ENCODE peak calls at places on chromosome 1, in five cellular contexts. One of them, this sample, is unnamed.

GRCh38 chr1:116693759-116694482 is 26.4 kb upstream of the IGSF3 start:
- DNase-seq in T-helper 2 cell: no peak
- DNase-seq in DMS79 treated with DMSO at 0.1 percent for 48 hours: no peak
- DNase-seq in HTR-8/SVneo: no peak
- DNase-seq in NCI-H2029: no peak
- DNase-seq in this sample: no peak

GRCh38 chr1:248807067-248807737 is 18.5 kb downstream of the SH3BP5L start:
- DNase-seq in T-helper 2 cell: peak
- DNase-seq in DMS79 treated with DMSO at 0.1 percent for 48 hours: no peak
- DNase-seq in HTR-8/SVneo: no peak
- DNase-seq in NCI-H2029: no peak
- DNase-seq in this sample: peak

GRCh38 chr1:22709227-22709626 is 1.4 kb upstream of the EPHB2 start:
- DNase-seq in T-helper 2 cell: no peak
- DNase-seq in DMS79 treated with DMSO at 0.1 percent for 48 hours: no peak
- DNase-seq in HTR-8/SVneo: no peak
- DNase-seq in NCI-H2029: no peak
- DNase-seq in this sample: no peak

GRCh38 chr1:216750031-216750627 is 26.9 kb upstream of the ESRRG start:
- DNase-seq in T-helper 2 cell: no peak
- DNase-seq in DMS79 treated with DMSO at 0.1 percent for 48 hours: no peak
- DNase-seq in HTR-8/SVneo: peak
- DNase-seq in NCI-H2029: peak
- DNase-seq in this sample: peak

GRCh38 chr1:6889875-6890480 is 104.7 kb downstream of the CAMTA1 start:
- DNase-seq in T-helper 2 cell: no peak
- DNase-seq in DMS79 treated with DMSO at 0.1 percent for 48 hours: peak
- DNase-seq in HTR-8/SVneo: peak
- DNase-seq in NCI-H2029: no peak
- DNase-seq in this sample: peak

GRCh38 chr1:41963636-41964035 is 44.9 kb upstream of the HIVEP3 start:
- DNase-seq in T-helper 2 cell: no peak
- DNase-seq in DMS79 treated with DMSO at 0.1 percent for 48 hours: no peak
- DNase-seq in HTR-8/SVneo: no peak
- DNase-seq in NCI-H2029: no peak
- DNase-seq in this sample: no peak

GRCh38 chr1:77687519-77687906 is 5.1 kb upstream of the ZZZ3 start:
- DNase-seq in T-helper 2 cell: no peak
- DNase-seq in DMS79 treated with DMSO at 0.1 percent for 48 hours: no peak
- DNase-seq in HTR-8/SVneo: no peak
- DNase-seq in NCI-H2029: no peak
- DNase-seq in this sample: no peak

GRCh38 chr1:70331962-70332361 is 22.6 kb downstream of the ANKRD13C start:
- DNase-seq in T-helper 2 cell: no peak
- DNase-seq in DMS79 treated with DMSO at 0.1 percent for 48 hours: no peak
- DNase-seq in HTR-8/SVneo: peak
- DNase-seq in NCI-H2029: no peak
- DNase-seq in this sample: no peak

GRCh38 chr1:13798120-13798519 is 98.1 kb downstream of the PRDM2 start:
- DNase-seq in T-helper 2 cell: no peak
- DNase-seq in DMS79 treated with DMSO at 0.1 percent for 48 hours: no peak
- DNase-seq in HTR-8/SVneo: no peak
- DNase-seq in NCI-H2029: no peak
- DNase-seq in this sample: no peak

GRCh38 chr1:155463865-155464264 is 98.7 kb downstream of the ASH1L start:
- DNase-seq in T-helper 2 cell: no peak
- DNase-seq in DMS79 treated with DMSO at 0.1 percent for 48 hours: no peak
- DNase-seq in HTR-8/SVneo: no peak
- DNase-seq in NCI-H2029: no peak
- DNase-seq in this sample: no peak

GRCh38 chr1:55051621-55052020 is 12.3 kb downstream of the PCSK9 start:
- DNase-seq in T-helper 2 cell: no peak
- DNase-seq in DMS79 treated with DMSO at 0.1 percent for 48 hours: no peak
- DNase-seq in HTR-8/SVneo: no peak
- DNase-seq in NCI-H2029: no peak
- DNase-seq in this sample: no peak

GRCh38 chr1:222777977-222778376 is 36.9 kb upstream of the DISP1 start:
- DNase-seq in T-helper 2 cell: no peak
- DNase-seq in DMS79 treated with DMSO at 0.1 percent for 48 hours: peak
- DNase-seq in HTR-8/SVneo: no peak
- DNase-seq in NCI-H2029: peak
- DNase-seq in this sample: peak

GRCh38 chr1:26772687-26773086 is 15.1 kb upstream of the PIGV start:
- DNase-seq in T-helper 2 cell: no peak
- DNase-seq in DMS79 treated with DMSO at 0.1 percent for 48 hours: no peak
- DNase-seq in HTR-8/SVneo: peak
- DNase-seq in NCI-H2029: no peak
- DNase-seq in this sample: no peak

GRCh38 chr1:12556368-12556930 is 61.6 kb downstream of the DHRS3 start:
- DNase-seq in T-helper 2 cell: no peak
- DNase-seq in DMS79 treated with DMSO at 0.1 percent for 48 hours: no peak
- DNase-seq in HTR-8/SVneo: peak
- DNase-seq in NCI-H2029: no peak
- DNase-seq in this sample: no peak

GRCh38 chr1:11789126-11790067 is 16.4 kb downstream of the MTHFR start:
- DNase-seq in T-helper 2 cell: no peak
- DNase-seq in DMS79 treated with DMSO at 0.1 percent for 48 hours: no peak
- DNase-seq in HTR-8/SVneo: no peak
- DNase-seq in NCI-H2029: no peak
- DNase-seq in this sample: no peak

GRCh38 chr1:54314691-54315455 is 91.3 kb downstream of the SSBP3 start:
- DNase-seq in T-helper 2 cell: no peak
- DNase-seq in DMS79 treated with DMSO at 0.1 percent for 48 hours: no peak
- DNase-seq in HTR-8/SVneo: no peak
- DNase-seq in NCI-H2029: peak
- DNase-seq in this sample: peak